ENCODE peak calls at places on chromosomes 12 and 14, in ten cellular contexts. G, F, W, X, R, Z, K, C, U and N are unnamed samples.

GRCh38 chr12:92933606-92934005 is 4.5 kb upstream of the EEA1 start:
- DNase-seq in R (no peak), U (no peak), C (no peak), Z (no peak), W (no peak), X (no peak), F (no peak), K (no peak), G (no peak), N (no peak)

GRCh38 chr12:66629138-66629880 is 49.6 kb downstream of the GRIP1 start:
- DNase-seq in K (no peak), Z (no peak), W (no peak), G (no peak), X (no peak), U (no peak), C (peak), R (peak), F (no peak), N (no peak)

GRCh38 chr12:129049917-129050316 is 196.6 kb downstream of the GLT1D1 start:
- DNase-seq in K (peak), X (no peak), Z (no peak), R (peak), C (no peak), W (no peak), F (no peak), G (no peak), U (no peak), N (no peak)

GRCh38 chr14:79417961-79418360 is 793.3 kb downstream of the DIO2 start:
- DNase-seq in X (no peak), Z (no peak), U (peak), F (no peak), C (no peak), K (no peak), R (no peak), W (no peak), G (no peak), N (no peak)

GRCh38 chr14:100654814-100655795 is 67.9 kb upstream of the BEGAIN start:
- DNase-seq in F (peak), W (no peak), Z (no peak), R (peak), C (peak), X (no peak), K (peak), G (no peak), U (no peak), N (no peak)

GRCh38 chr12:65536876-65537661 is 258.6 kb downstream of the MSRB3 start:
- DNase-seq in K (no peak), G (peak), Z (peak), C (no peak), U (peak), F (no peak), R (peak), X (peak), W (peak), N (peak)

GRCh38 chr14:91983571-91983970 is 36.1 kb upstream of the FBLN5 start:
- DNase-seq in G (no peak), R (no peak), Z (no peak), F (no peak), W (no peak), C (no peak), X (no peak), K (no peak), U (no peak), N (peak)

GRCh38 chr14:30005114-30005698 is 77.6 kb upstream of the PRKD1 start:
- DNase-seq in W (no peak), C (no peak), U (peak), Z (peak), R (peak), F (no peak), K (peak), G (peak), X (peak), N (peak)

GRCh38 chr12:95215925-95216324 is 1.3 kb downstream of the FGD6 start:
- DNase-seq in U (peak), R (peak), K (no peak), Z (peak), C (no peak), G (no peak), W (no peak), X (no peak), F (no peak), N (peak)

GRCh38 chr14:70098257-70098809 is 90.4 kb downstream of the SLC8A3 start:
- DNase-seq in F (no peak), G (no peak), C (no peak), X (no peak), U (peak), K (no peak), R (no peak), W (no peak), Z (peak), N (no peak)

GRCh38 chr12:52007158-52007921 is 594 bp downstream of the TAMALIN start:
- DNase-seq in R (no peak), Z (no peak), U (no peak), F (no peak), G (no peak), K (no peak), W (no peak), C (peak), X (no peak), N (no peak)

GRCh38 chr12:15899282-15899870 is 11.8 kb upstream of the DERA start:
- DNase-seq in K (peak), C (no peak), U (peak), W (no peak), Z (peak), R (peak), F (no peak), G (no peak), X (no peak), N (no peak)

GRCh38 chr14:60222820-60223219 is 26.2 kb upstream of the PPM1A start:
- DNase-seq in K (no peak), Z (no peak), W (peak), G (no peak), X (no peak), F (no peak), U (no peak), C (peak), R (no peak), N (no peak)

GRCh38 chr12:4819654-4820053 is 90.1 kb upstream of the KCNA1 start:
- DNase-seq in U (peak), R (no peak), K (no peak), F (no peak), Z (no peak), G (no peak), W (no peak), C (no peak), X (peak), N (no peak)

GRCh38 chr12:75087656-75088055 is 122.0 kb downstream of the KCNC2 start:
- DNase-seq in C (no peak), Z (no peak), F (no peak), U (peak), W (no peak), X (no peak), R (peak), G (no peak), K (no peak), N (no peak)

GRCh38 chr14:61296707-61297502 is 15.8 kb upstream of the TMEM30B start:
- DNase-seq in U (peak), G (no peak), C (no peak), Z (peak), W (no peak), X (no peak), K (no peak), F (no peak), R (peak), N (peak)

GRCh38 chr12:6323340-6323994 is 13.0 kb downstream of the PLEKHG6 start:
- DNase-seq in W (peak), Z (peak), F (peak), K (peak), G (peak), U (peak), R (peak), C (peak), X (peak), N (peak)

GRCh38 chr14:88016768-88017167 is 11.8 kb downstream of the GPR65 start:
- DNase-seq in K (no peak), Z (no peak), R (no peak), W (no peak), X (no peak), C (no peak), G (no peak), U (no peak), F (no peak), N (no peak)

GRCh38 chr12:7354521-7354920 is 50.6 kb downstream of the ACSM4 start:
- DNase-seq in G (no peak), F (no peak), U (peak), X (no peak), Z (no peak), W (no peak), K (no peak), R (no peak), C (peak), N (no peak)

GRCh38 chr14:91744068-91744480 is 12.2 kb upstream of the CATSPERB start:
- DNase-seq in W (peak), R (no peak), U (no peak), X (no peak), F (no peak), K (no peak), G (no peak), Z (no peak), C (peak), N (no peak)

GRCh38 chr14:54893151-54893760 is 9.4 kb downstream of the GCH1 start:
- DNase-seq in U (peak), Z (peak), R (peak), G (peak), W (no peak), F (no peak), K (peak), C (peak), X (no peak), N (peak)
- TF ChIP-seq CTCF in U (peak), Z (peak), R (peak), G (peak), W (peak), F (peak), K (peak), C (peak), X (peak), N (peak)

DNA sequence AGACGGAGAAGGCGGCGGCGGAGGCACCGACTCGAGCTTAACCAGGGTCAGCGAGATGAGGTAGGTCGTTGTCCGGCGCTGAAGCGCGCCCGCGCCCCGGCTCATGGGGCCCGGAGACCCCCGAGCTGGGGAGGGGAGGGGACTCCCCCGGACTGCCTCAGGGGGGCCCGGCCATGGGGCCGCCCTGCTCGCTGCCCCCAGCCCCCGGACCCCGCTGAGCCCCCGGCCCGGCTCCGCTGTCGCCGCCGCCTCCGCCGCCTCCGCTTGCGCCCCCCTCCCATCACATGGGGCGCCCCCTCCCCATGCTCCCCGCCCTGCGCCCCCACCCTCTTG is 434 bp downstream of the AGAP2 start:
- DNase-seq in F (no peak), C (no peak), R (no peak), U (no peak), W (no peak), K (no peak), X (no peak), Z (no peak), G (no peak), N (no peak)
- H3K4me3 ChIP-seq in F (peak), C (no peak), R (peak), U (peak), W (no peak), K (no peak), X (peak), Z (peak), G (peak), N (no peak)

GRCh38 chr14:106455026-106455425 is 928.6 kb downstream of the TMEM121 start:
- DNase-seq in Z (no peak), G (no peak), W (no peak), C (no peak), R (no peak), K (no peak), U (no peak), F (no peak), X (no peak), N (no peak)

GRCh38 chr14:106460916-106461315 is 934.5 kb downstream of the TMEM121 start:
- DNase-seq in F (no peak), U (no peak), R (no peak), W (no peak), X (no peak), K (no peak), Z (no peak), G (no peak), C (no peak), N (no peak)

DNA sequence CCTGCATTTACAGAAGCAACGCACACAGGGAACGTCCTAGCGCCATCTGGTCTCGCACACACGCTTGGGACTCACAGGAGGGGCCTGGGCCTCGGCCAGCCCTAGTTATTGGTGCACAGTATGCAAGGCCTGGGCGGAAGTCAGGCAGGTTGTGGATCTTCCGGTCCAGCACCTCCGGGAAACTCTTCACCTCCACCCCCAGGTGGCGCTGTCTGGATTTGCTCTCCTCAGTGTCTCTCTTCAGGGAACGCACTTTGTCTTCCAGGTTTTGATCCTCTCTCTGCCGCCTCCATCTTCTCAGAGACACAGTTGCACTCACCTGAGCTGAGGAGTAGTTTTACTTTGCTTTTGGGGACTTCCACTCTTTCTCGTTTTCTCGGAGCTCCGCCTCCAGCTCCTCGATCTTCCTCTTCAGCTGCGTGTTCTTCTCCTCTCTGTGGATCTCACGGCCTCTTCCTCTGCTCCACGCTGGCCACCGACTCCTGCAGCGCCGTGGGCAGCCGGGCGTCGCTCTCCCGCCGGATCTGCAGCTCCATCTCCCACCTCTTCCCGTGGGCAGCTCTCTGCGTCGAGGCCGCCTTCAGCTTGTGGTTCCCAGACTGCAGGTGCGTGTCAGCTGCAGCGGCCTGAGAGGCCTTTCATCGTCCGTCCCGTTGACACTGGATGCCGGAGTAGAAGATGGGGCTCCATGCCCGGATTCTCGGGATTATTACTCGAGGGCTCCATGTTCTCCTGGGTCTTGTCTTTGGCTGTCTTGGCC is 933.8 kb downstream of the TMEM121 start:
- DNase-seq in K (peak), F (no peak), R (no peak), C (no peak), W (no peak), Z (no peak), G (no peak), X (no peak), U (no peak), N (no peak)
- TF ChIP-seq CTCF in K (peak), F (peak), R (no peak), C (no peak), W (no peak), Z (no peak), G (no peak), X (no peak), U (no peak), N (no peak)

DNA sequence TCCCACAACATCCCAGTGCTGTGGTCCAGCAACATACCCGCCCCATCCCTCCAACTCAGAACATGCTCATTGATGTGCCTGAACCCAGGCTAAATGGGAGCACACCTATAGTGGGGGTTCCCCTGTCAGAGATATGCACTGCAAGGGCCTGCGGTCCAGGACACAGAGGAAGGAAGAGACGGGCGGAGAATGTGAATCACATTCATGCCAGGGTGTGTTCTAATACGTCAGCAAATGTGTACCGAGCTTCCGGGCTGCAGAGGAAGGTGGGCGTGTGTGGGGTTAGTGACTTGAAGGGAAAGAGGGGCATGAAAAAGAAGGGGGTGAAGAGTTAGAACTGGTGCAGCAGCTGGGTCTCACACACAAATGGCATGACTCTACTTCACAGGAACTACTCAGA is 83.7 kb downstream of the DPF3 start:
- DNase-seq in F (no peak), K (no peak), Z (no peak), X (no peak), C (no peak), U (no peak), W (no peak), R (no peak), G (no peak), N (no peak)
- H3K4me3 ChIP-seq in F (no peak), K (no peak), Z (no peak), X (no peak), C (no peak), U (no peak), W (no peak), R (no peak), G (no peak), N (no peak)

GRCh38 chr12:108949976-108950375 is 70.1 kb downstream of the DAO start:
- DNase-seq in R (no peak), W (no peak), C (no peak), U (no peak), F (no peak), G (no peak), X (no peak), Z (no peak), K (no peak), N (no peak)

GRCh38 chr12:108955225-108955835 is 65.5 kb downstream of the SVOP start:
- DNase-seq in K (no peak), F (no peak), C (peak), Z (no peak), W (no peak), R (peak), G (no peak), U (peak), X (no peak), N (peak)

GRCh38 chr12:108947097-108947496 is 67.2 kb downstream of the DAO start:
- DNase-seq in G (no peak), X (no peak), K (no peak), Z (no peak), R (no peak), W (no peak), C (no peak), U (no peak), F (no peak), N (no peak)

GRCh38 chr12:108948369-108948768 is 68.5 kb downstream of the DAO start:
- DNase-seq in Z (no peak), W (no peak), X (no peak), F (no peak), G (no peak), U (no peak), K (no peak), C (no peak), R (no peak), N (no peak)

DNA sequence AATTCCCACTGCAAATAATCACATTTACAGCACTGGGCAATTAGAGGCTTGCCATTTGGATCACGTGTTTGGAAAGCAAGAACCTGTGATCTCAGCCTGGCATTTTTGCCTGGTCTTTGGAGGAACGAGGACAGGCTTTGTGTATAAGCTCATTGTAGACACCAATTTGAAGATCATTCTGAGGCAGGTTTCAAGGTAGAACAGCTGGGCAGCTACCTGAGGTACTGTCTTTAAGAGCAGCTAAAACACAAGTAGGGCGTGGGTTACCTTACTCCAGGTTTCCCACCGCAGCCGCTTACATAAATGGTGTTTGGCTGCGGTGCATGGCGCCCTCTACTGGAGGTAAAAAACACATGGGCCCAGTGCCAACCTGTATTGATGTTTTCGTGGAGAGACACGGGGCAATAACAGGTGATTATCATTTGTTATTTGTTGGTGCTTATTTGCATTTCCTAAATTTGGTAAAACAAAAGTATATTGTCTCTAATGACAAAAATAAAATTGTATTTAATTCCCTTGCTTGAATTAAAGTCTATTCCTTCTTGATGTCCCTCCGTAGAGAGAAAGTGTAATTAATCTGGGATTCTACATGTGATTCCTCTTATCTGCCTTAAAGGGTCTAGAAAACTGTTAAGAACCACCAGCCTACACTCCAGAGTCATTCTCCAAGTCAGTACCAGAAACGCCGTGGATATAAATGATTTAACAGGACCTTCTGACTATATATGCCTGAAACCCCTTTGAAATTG is 69.7 kb downstream of the SVOP start:
- DNase-seq in F (peak), Z (peak), G (peak), U (peak), R (peak), C (peak), X (no peak), K (peak), W (peak), N (peak)
- TF ChIP-seq CTCF in F (peak), Z (peak), G (peak), U (peak), R (peak), C (peak), X (peak), K (peak), W (peak), N (peak)

DNA sequence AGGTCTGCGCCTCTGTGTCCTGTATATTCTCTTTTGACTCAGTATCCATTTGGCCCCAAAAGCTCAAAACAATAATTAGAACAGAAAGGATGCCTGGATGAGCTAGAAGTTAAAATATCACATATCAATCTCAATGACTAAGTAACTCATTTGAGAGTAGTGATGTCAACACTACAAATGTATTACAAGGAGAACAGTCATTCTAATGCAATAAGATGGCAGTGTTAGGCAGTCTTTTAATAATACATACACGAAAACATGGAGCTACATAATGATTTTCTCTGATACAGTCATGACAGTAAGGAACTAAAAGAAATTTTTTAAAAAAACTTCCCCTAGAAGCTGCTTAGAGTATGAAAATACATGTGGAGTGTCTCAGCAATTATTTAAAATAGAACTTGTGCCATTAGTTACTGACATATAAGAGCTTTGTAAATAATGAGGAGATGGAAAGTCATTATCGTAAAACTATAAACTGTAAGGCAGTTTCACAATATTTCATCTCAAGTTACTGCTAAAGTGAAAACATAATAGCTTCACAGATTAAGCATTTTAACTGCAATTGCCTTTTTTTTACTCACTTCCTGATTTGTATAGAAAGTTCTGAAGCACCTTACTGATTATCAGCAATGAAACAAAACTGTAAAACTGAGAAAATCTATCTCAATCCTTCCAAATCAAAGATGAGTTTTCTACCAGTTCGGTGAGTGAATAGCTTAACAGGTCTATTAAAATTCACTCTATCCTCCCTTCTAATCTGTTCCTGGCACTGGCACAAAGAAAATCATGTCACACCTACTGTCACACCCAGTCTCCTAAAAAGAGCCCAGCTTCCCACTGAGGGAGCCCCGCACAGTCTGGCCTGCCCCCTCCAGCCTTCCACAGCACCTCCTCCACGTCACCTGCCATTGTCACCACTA is 161.2 kb upstream of the ABCD2 start:
- DNase-seq in R (no peak), Z (peak), W (no peak), X (no peak), G (no peak), F (no peak), U (no peak), K (no peak), C (no peak), N (no peak)
- H3K4me3 ChIP-seq in R (no peak), Z (no peak), W (no peak), X (no peak), G (no peak), F (no peak), U (no peak), K (no peak), C (no peak), N (no peak)